ENCODE peak calls at places on chromosomes 6 and 20, in five cellular contexts. B is neuronal stem cell, Q is mesenchymal stem cell, L is H1, W is H9. T is an unnamed sample.

GRCh38 chr6:108581237-108581931 is 20.7 kb downstream of the FOXO3 start:
- DNase-seq in B (no peak), Q (peak; percentile 91), L (no peak), W (no peak), T (peak; percentile 84)

GRCh38 chr6:36376742-36377141 is 10.7 kb downstream of the ETV7 start:
- DNase-seq in B (no peak), Q (no peak), L (no peak), W (no peak), T (no peak)

GRCh38 chr20:34643919-34644318 is 33.0 kb downstream of the PIGU start:
- DNase-seq in B (no peak), Q (peak; percentile 93), L (no peak), W (no peak), T (peak; percentile 91)

GRCh38 chr6:29909995-29910394 is 32.3 kb upstream of the HLA-A start:
- DNase-seq in B (no peak), Q (no peak), L (no peak), W (no peak), T (peak; percentile 11)

GRCh38 chr20:59149678-59150504 is 13.7 kb upstream of the ZNF831 start:
- DNase-seq in B (no peak), Q (no peak), L (no peak), W (no peak), T (no peak)

GRCh38 chr6:116779569-116780164 is 14.1 kb upstream of the FAM162B start:
- DNase-seq in B (peak; percentile 26), Q (peak; percentile 44), L (no peak), W (no peak), T (peak; percentile 36)

GRCh38 chr6:70651326-70651905 is 16.3 kb upstream of the SMAP1 start:
- DNase-seq in B (no peak), Q (no peak), L (no peak), W (no peak), T (no peak)

GRCh38 chr6:10567256-10568041 is 46.3 kb downstream of the GCNT2 start:
- DNase-seq in B (no peak), Q (no peak), L (no peak), W (no peak), T (no peak)

GRCh38 chr6:122484760-122485159 is 13.2 kb upstream of the SERINC1 start:
- DNase-seq in B (no peak), Q (no peak), L (no peak), W (no peak), T (no peak)

GRCh38 chr6:43091592-43091991 is 15.5 kb downstream of the PTK7 start:
- DNase-seq in B (no peak), Q (no peak), L (no peak), W (no peak), T (no peak)

GRCh38 chr6:29663300-29664039 is 6.6 kb downstream of the MOG start:
- DNase-seq in B (no peak), Q (no peak), L (no peak), W (no peak), T (no peak)

GRCh38 chr6:111747791-111748190 is 125.5 kb downstream of the FYN start:
- DNase-seq in B (no peak), Q (no peak), L (no peak), W (no peak), T (no peak)

GRCh38 chr20:13041574-13042457 is 33.0 kb downstream of the SPTLC3 start:
- DNase-seq in B (no peak), Q (no peak), L (no peak), W (no peak), T (peak; percentile 35)

GRCh38 chr20:44970243-44970757 is 4.0 kb downstream of the STK4 start:
- DNase-seq in B (no peak), Q (peak; percentile 11), L (no peak), W (no peak), T (peak; percentile 24)

GRCh38 chr6:116986819-116987218 is 109.8 kb downstream of the RFX6 start:
- DNase-seq in B (no peak), Q (no peak), L (no peak), W (no peak), T (no peak)

GRCh38 chr6:73152998-73153757 is 72.1 kb downstream of the KHDC1L start:
- DNase-seq in B (no peak), Q (no peak), L (no peak), W (no peak), T (peak; percentile 68)

GRCh38 chr6:118668761-118669411 is 17.5 kb upstream of the CEP85L start:
- DNase-seq in B (no peak), Q (peak; percentile 85), L (no peak), W (no peak), T (peak; percentile 85)

GRCh38 chr20:50496773-50497375 is 13.3 kb upstream of the PTPN1 start:
- DNase-seq in B (no peak), Q (no peak), L (no peak), W (no peak), T (no peak)

GRCh38 chr6:16335176-16335575 is 96.8 kb downstream of the GMPR start:
- DNase-seq in B (no peak), Q (no peak), L (no peak), W (no peak), T (no peak)

GRCh38 chr20:32007787-32008616 is 2.2 kb upstream of the CCM2L start:
- DNase-seq in B (no peak), Q (no peak), L (no peak), W (peak; percentile 80), T (no peak)

GRCh38 chr6:161462148-161462547 is 188.3 kb upstream of the AGPAT4 start:
- DNase-seq in B (no peak), Q (no peak), L (no peak), W (no peak), T (no peak)

GRCh38 chr20:63345328-63346100 is 15.6 kb downstream of the CHRNA4 start:
- DNase-seq in B (no peak), Q (no peak), L (no peak), W (no peak), T (no peak)

GRCh38 chr6:47034919-47035318 is 7.2 kb downstream of the ADGRF1 start:
- DNase-seq in B (no peak), Q (peak; percentile 85), L (no peak), W (no peak), T (peak; percentile 44)

GRCh38 chr6:51139841-51140462 is 321.3 kb downstream of the TFAP2B start:
- DNase-seq in B (no peak), Q (no peak), L (no peak), W (no peak), T (no peak)

GRCh38 chr6:5899216-5900045 is 107.3 kb downstream of the NRN1 start:
- DNase-seq in B (no peak), Q (no peak), L (no peak), W (no peak), T (no peak)

GRCh38 chr6:53412751-53413150 is 64.0 kb upstream of the ELOVL5 start:
- DNase-seq in B (no peak), Q (no peak), L (no peak), W (no peak), T (no peak)

GRCh38 chr6:118551063-118551672 is 3.1 kb downstream of the PLN start:
- DNase-seq in B (peak; percentile 15), Q (peak; percentile 79), L (no peak), W (no peak), T (peak; percentile 79)

GRCh38 chr6:13485303-13485702 is 2.1 kb downstream of the GFOD1 start:
- DNase-seq in B (no peak), Q (no peak), L (no peak), W (no peak), T (no peak)

DNA sequence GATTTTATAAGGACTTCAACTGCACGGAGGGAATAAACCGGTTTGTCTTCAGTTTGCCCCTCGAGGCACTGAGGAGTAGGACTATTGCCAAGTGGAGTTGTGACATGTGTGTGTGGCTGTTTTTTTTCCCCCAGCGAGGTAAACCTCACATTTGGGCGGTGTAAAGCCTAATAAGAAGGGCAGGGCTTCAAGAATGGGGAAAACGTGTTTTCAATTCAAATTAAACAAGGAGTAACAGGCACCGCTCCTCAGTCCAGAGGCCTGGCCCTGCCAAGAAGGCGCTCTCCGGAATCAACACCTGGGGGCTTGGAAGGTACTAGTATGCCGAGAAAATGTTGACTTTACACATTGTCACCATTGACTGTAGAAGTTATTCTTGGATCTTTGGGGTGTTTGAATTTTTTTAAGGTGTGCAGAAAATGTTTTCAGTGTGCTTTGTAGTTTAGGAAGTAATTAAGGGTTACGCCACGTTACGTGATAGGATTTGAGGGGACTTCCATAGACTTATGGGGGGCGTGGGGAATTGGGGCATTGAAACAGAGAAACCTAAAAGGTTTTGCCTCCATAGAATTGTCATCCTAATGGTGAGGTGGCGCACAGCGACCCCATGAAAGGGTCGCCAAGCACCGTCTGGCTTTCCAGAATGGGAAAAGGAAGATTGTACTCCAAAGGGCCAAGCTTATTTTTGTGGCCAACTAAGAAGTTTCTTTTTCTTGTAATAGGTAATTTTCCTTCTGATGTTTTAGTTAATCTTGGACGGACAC is 802 bp downstream of the ADGRG6 start:
- DNase-seq in B (no peak), Q (peak; percentile 45), L (no peak), W (peak; percentile 33), T (peak; percentile 11)
- H2AFZ ChIP-seq in B (peak overlapping the region; percentile 98), Q (no peak overlapping the region), L (peak overlapping the region; percentile 52), W (no peak overlapping the region), T (peak overlapping the region; percentile 96)

DNA sequence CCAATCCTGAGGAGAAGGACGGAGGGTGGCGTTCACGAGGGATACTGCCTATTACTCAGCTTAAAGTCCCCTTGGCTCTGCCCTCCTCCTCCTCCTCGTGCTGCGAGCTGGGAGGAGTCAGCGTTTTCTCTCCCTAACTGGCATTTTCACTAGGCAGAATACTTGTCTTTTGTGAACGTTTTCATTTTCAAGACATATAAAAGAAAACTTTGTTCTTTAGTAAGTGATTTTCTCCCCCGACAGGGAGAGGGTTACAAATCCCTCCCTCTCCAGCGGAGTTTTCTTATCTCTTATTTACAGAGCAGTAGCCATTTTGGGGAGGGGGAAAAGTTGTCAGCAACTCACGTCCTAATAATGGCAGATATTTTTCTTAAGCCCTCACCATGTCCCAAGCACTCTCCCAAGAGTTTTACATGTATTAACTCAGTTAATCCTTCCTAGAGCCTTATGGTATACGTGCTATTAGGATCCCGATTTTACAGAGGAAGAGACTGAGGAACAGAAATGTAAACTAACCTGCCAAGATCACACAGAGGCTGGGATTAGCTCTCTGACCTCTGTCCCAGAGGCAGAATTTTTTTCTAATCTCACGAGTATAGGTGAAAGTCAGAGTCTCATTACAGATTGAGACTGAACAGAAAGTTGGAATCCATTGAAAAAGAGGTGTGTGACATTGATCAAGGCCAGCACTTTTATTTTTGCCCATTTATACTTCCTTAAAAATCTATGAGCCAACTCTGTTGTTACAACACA is 30.0 kb upstream of the ZNF217 start:
- DNase-seq in B (peak; percentile 26), Q (peak; percentile 84), L (peak; percentile 29), W (peak; percentile 64), T (peak; percentile 77)
- H2BK15ac ChIP-seq in B (no peak overlapping the region), Q (no peak overlapping the region), L (no peak overlapping the region), W (no peak overlapping the region), T (peak overlapping the region; percentile 52)

GRCh38 chr6:141165012-141165411 is 967.7 kb upstream of the GJE1 start:
- DNase-seq in B (no peak), Q (no peak), L (no peak), W (no peak), T (no peak)

GRCh38 chr6:141167945-141168344 is 964.8 kb upstream of the GJE1 start:
- DNase-seq in B (no peak), Q (no peak), L (no peak), W (no peak), T (no peak)

GRCh38 chr6:141173529-141173928 is 959.2 kb upstream of the GJE1 start:
- DNase-seq in B (no peak), Q (no peak), L (no peak), W (no peak), T (no peak)

GRCh38 chr6:141164042-141164748 is 968.5 kb upstream of the GJE1 start:
- DNase-seq in B (no peak), Q (peak; percentile 2), L (no peak), W (no peak), T (peak; percentile 42)

GRCh38 chr6:141169419-141169818 is 963.3 kb upstream of the GJE1 start:
- DNase-seq in B (no peak), Q (peak; percentile 41), L (no peak), W (no peak), T (peak; percentile 77)
- H2AFZ ChIP-seq in B (no peak overlapping the region), Q (no peak overlapping the region), L (no peak overlapping the region), W (peak overlapping the region; percentile 49), T (no peak overlapping the region)

GRCh38 chr6:152312434-152312833 is 324.7 kb downstream of the SYNE1 start:
- DNase-seq in B (no peak), Q (no peak), L (no peak), W (no peak), T (no peak)
- H2BK15ac ChIP-seq in B (no peak overlapping the region), Q (no peak overlapping the region), L (no peak overlapping the region), W (no peak overlapping the region), T (no peak overlapping the region)